ENCODE peak calls at places on chromosomes 2 and 18, in nine cellular contexts. U, T, J, A, M, V, D, E and W are unnamed samples.

GRCh38 chr2:217922101-217923006 is 80.4 kb downstream of the TNS1 start:
- DNase-seq in J (no peak), D (peak), M (no peak), E (no peak), A (no peak), V (no peak), U (no peak), T (no peak), W (no peak)

GRCh38 chr2:169877406-169877805 is 50.2 kb downstream of the UBR3 start:
- DNase-seq in E (no peak), M (no peak), V (no peak), T (no peak), U (no peak), D (no peak), A (no peak), J (peak), W (peak)

GRCh38 chr18:2223859-2224258 is 347.4 kb downstream of the METTL4 start:
- DNase-seq in V (no peak), T (no peak), D (peak), M (no peak), E (no peak), U (no peak), A (peak), J (peak), W (peak)

GRCh38 chr18:28065031-28065792 is 111.7 kb downstream of the CDH2 start:
- DNase-seq in A (peak), D (no peak), J (peak), E (peak), V (no peak), U (no peak), T (no peak), M (no peak), W (peak)

GRCh38 chr2:19027621-19028020 is 330.8 kb downstream of the OSR1 start:
- DNase-seq in E (no peak), M (no peak), A (no peak), V (no peak), U (no peak), T (no peak), D (no peak), J (peak), W (no peak)

GRCh38 chr18:27887711-27888495 is 289.0 kb downstream of the CDH2 start:
- DNase-seq in D (no peak), T (no peak), J (no peak), A (peak), M (no peak), U (no peak), E (no peak), V (no peak), W (no peak)

GRCh38 chr18:28087173-28087563 is 89.8 kb downstream of the CDH2 start:
- DNase-seq in U (no peak), A (no peak), M (no peak), J (peak), E (no peak), T (no peak), D (no peak), V (no peak), W (peak)

GRCh38 chr2:172427256-172427989 is at the start of gene ITGA6:
- DNase-seq in A (peak), J (peak), E (no peak), V (peak), T (peak), M (peak), U (peak), D (peak), W (peak)

GRCh38 chr2:64112016-64112415 is 32.2 kb downstream of the PELI1 start:
- DNase-seq in V (no peak), U (no peak), T (no peak), J (no peak), A (no peak), M (no peak), E (no peak), D (no peak), W (no peak)

GRCh38 chr18:46069524-46069923 is 2.5 kb downstream of the PSTPIP2 start:
- DNase-seq in D (no peak), J (peak), E (no peak), M (no peak), A (no peak), T (no peak), V (no peak), U (no peak), W (no peak)

GRCh38 chr2:20620271-20620681 is 30.6 kb downstream of the HS1BP3 start:
- DNase-seq in M (no peak), E (no peak), V (no peak), J (no peak), U (no peak), A (no peak), T (no peak), D (no peak), W (no peak)

GRCh38 chr2:167103028-167103756 is 214.9 kb downstream of the XIRP2 start:
- DNase-seq in D (no peak), J (no peak), T (no peak), E (no peak), U (no peak), V (no peak), M (no peak), A (no peak), W (no peak)

GRCh38 chr2:177264209-177264538 is 353 bp downstream of the NFE2L2 start:
- DNase-seq in A (peak), E (no peak), M (peak), D (peak), T (no peak), J (peak), V (no peak), U (no peak), W (no peak)

GRCh38 chr18:8946046-8946838 is 156.3 kb upstream of the NDUFV2 start:
- DNase-seq in A (peak), J (peak), M (no peak), U (no peak), V (no peak), D (no peak), E (peak), T (no peak), W (peak)

GRCh38 chr2:145617906-145618305 is 1098.0 kb upstream of the ZEB2 start:
- DNase-seq in M (no peak), E (no peak), A (no peak), J (peak), D (no peak), U (no peak), T (no peak), V (no peak), W (peak)

GRCh38 chr2:124908411-124908810 is 883.3 kb downstream of the CNTNAP5 start:
- DNase-seq in V (no peak), J (no peak), A (no peak), E (no peak), T (no peak), U (no peak), M (no peak), D (no peak), W (peak)

GRCh38 chr18:22844184-22844583 is 88.9 kb upstream of the RBBP8 start:
- DNase-seq in D (no peak), J (no peak), M (no peak), U (no peak), E (no peak), T (no peak), V (no peak), A (peak), W (peak)

GRCh38 chr18:48990497-48991298 is 39.9 kb upstream of the SMAD7 start:
- DNase-seq in J (peak), T (no peak), U (no peak), M (no peak), D (no peak), E (no peak), V (no peak), A (no peak), W (peak)

GRCh38 chr2:2590141-2590540 is 259.1 kb upstream of the MYT1L start:
- DNase-seq in T (no peak), M (no peak), D (no peak), A (no peak), U (no peak), J (no peak), V (no peak), E (no peak), W (no peak)

GRCh38 chr2:145751634-145752033 is 1231.7 kb upstream of the ZEB2 start:
- DNase-seq in U (no peak), A (no peak), M (no peak), J (peak), T (no peak), E (no peak), D (no peak), V (no peak), W (peak)

GRCh38 chr18:9701604-9702324 is 6.3 kb upstream of the RAB31 start:
- DNase-seq in E (no peak), T (no peak), U (no peak), D (no peak), A (peak), J (peak), M (no peak), V (no peak), W (no peak)

GRCh38 chr2:180983468-180984388 is 3.3 kb downstream of the UBE2E3 start:
- DNase-seq in T (peak), U (peak), E (no peak), D (peak), A (peak), M (no peak), V (no peak), J (peak), W (peak)

GRCh38 chr2:99825630-99826029 is 316.8 kb downstream of the AFF3 start:
- DNase-seq in E (no peak), A (no peak), D (no peak), J (no peak), T (no peak), V (no peak), U (no peak), M (no peak), W (no peak)

GRCh38 chr2:70104231-70105111 is 17.2 kb downstream of the PCBP1 start:
- DNase-seq in J (peak), A (no peak), E (peak), M (no peak), T (no peak), D (peak), V (no peak), U (peak), W (peak)